ENCODE peak calls at places on chromosomes 2 and 18, in seven cellular contexts. L, V, J, B, Z, N and X are unnamed samples.

GRCh38 chr2:8456149-8457091 is 225.4 kb upstream of the ID2 start:
- DNase-seq in L (no peak), V (peak; percentile 60), J (no peak), B (no peak), Z (peak; percentile 53), N (peak; percentile 59), X (peak; percentile 51)

GRCh38 chr18:11324510-11324909 is 175.1 kb upstream of the PIEZO2 start:
- DNase-seq in L (no peak), V (no peak), J (no peak), B (no peak), Z (no peak), N (no peak), X (no peak)

GRCh38 chr18:46171331-46171730 is 67.1 kb downstream of the HAUS1 start:
- DNase-seq in L (no peak), V (no peak), J (no peak), B (no peak), Z (no peak), N (no peak), X (no peak)

GRCh38 chr18:48893061-48893558 is 57.7 kb downstream of the SMAD7 start:
- DNase-seq in L (no peak), V (no peak), J (no peak), B (no peak), Z (no peak), N (no peak), X (no peak)

GRCh38 chr2:237743561-237744269 is 54.9 kb upstream of the RBM44 start:
- DNase-seq in L (no peak), V (no peak), J (no peak), B (no peak), Z (no peak), N (no peak), X (no peak)

GRCh38 chr2:191012845-191013616 is 940 bp downstream of the STAT1 start:
- DNase-seq in L (no peak), V (no peak), J (no peak), B (no peak), Z (peak; percentile 21), N (no peak), X (peak; percentile 77)

GRCh38 chr2:231674587-231675334 is 33.6 kb upstream of the PTMA start:
- DNase-seq in L (peak; percentile 38), V (peak; percentile 87), J (no peak), B (no peak), Z (peak; percentile 93), N (peak; percentile 64), X (peak; percentile 68)

GRCh38 chr2:3253913-3254437 is 123.6 kb downstream of the EIPR1 start:
- DNase-seq in L (no peak), V (no peak), J (no peak), B (no peak), Z (no peak), N (no peak), X (no peak)

GRCh38 chr2:133264951-133265949 is 303.0 kb downstream of the NCKAP5 start:
- DNase-seq in L (no peak), V (peak; percentile 49), J (no peak), B (no peak), Z (peak; percentile 61), N (no peak), X (no peak)

GRCh38 chr2:106085441-106085911 is 108.6 kb downstream of the UXS1 start:
- DNase-seq in L (peak; percentile 44), V (no peak), J (no peak), B (no peak), Z (no peak), N (peak; percentile 73), X (peak; percentile 69)

GRCh38 chr2:171432969-171433762 is 624 bp downstream of the METTL8 start:
- DNase-seq in L (no peak), V (peak; percentile 73), J (peak; percentile 63), B (no peak), Z (peak; percentile 29), N (peak; percentile 67), X (peak; percentile 89)

GRCh38 chr2:239283288-239283945 is 117.4 kb downstream of the HDAC4 start:
- DNase-seq in L (no peak), V (no peak), J (no peak), B (peak; percentile 1), Z (no peak), N (no peak), X (no peak)

GRCh38 chr2:25981596-25982272 is 563 bp downstream of the KIF3C start:
- DNase-seq in L (no peak), V (peak; percentile 57), J (no peak), B (no peak), Z (peak; percentile 71), N (no peak), X (no peak)

GRCh38 chr2:151691621-151692020 is 42.7 kb downstream of the NEB start:
- DNase-seq in L (no peak), V (no peak), J (no peak), B (no peak), Z (no peak), N (no peak), X (no peak)

GRCh38 chr18:49677762-49678398 is 116.0 kb downstream of the LIPG start:
- DNase-seq in L (no peak), V (peak; percentile 66), J (no peak), B (no peak), Z (no peak), N (no peak), X (peak; percentile 90)

DNA sequence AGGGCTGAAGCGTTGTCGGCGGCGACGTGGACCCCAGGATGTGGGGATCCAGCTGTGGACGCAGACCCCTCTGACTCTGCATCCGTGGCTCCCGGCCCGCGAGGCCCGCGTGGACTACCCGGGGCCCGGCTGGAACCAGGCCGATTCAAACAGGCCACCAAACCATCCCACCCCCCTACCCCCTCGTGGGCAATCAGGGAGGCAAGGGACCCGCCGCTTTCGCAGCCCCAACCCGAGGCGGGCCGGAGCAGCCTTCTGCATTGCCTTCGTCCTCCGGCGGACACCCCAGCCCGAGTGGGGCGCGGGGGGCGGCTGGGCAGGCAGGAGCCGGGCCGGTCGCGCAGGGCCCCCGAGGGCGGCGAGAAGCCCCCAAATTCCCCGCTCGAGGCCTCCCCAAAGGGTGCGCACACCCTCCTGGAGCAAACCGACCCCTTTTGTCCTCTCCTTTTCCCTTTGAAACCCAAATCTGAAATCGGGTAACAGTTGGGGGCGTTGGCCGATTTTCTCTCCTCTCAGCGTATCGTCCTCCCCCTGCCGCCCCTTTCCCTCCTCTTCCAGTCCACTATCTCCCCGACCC is 7.3 kb downstream of the SP9 start:
- DNase-seq in L (no peak), V (no peak), J (no peak), B (no peak), Z (peak; percentile 68), N (peak; percentile 47), X (no peak)
- H3K4me3 ChIP-seq in L (no peak overlapping the region), V (no peak overlapping the region), J (no peak overlapping the region), B (peak overlapping the region; percentile 33), Z (peak overlapping the region; percentile 19), N (no peak overlapping the region), X (peak overlapping the region; percentile 31)

GRCh38 chr18:57923606-57924005 is 120.4 kb upstream of the NEDD4L start:
- DNase-seq in L (no peak), V (no peak), J (no peak), B (no peak), Z (no peak), N (no peak), X (no peak)
- H3K4me3 ChIP-seq in L (no peak overlapping the region), V (no peak overlapping the region), J (no peak overlapping the region), B (no peak overlapping the region), Z (no peak overlapping the region), N (no peak overlapping the region), X (no peak overlapping the region)

GRCh38 chr2:215431778-215432758 is 3.8 kb downstream of the FN1 start:
- DNase-seq in L (no peak), V (no peak), J (no peak), B (no peak), Z (no peak), N (no peak), X (no peak)

GRCh38 chr2:215430528-215431187 is 5.2 kb downstream of the FN1 start:
- DNase-seq in L (no peak), V (no peak), J (no peak), B (no peak), Z (no peak), N (no peak), X (no peak)

GRCh38 chr2:215431290-215431689 is 4.6 kb downstream of the FN1 start:
- DNase-seq in L (no peak), V (no peak), J (no peak), B (no peak), Z (no peak), N (no peak), X (no peak)

GRCh38 chr2:215434447-215435260 is 1.2 kb downstream of the FN1 start:
- DNase-seq in L (no peak), V (no peak), J (no peak), B (no peak), Z (no peak), N (no peak), X (no peak)

DNA sequence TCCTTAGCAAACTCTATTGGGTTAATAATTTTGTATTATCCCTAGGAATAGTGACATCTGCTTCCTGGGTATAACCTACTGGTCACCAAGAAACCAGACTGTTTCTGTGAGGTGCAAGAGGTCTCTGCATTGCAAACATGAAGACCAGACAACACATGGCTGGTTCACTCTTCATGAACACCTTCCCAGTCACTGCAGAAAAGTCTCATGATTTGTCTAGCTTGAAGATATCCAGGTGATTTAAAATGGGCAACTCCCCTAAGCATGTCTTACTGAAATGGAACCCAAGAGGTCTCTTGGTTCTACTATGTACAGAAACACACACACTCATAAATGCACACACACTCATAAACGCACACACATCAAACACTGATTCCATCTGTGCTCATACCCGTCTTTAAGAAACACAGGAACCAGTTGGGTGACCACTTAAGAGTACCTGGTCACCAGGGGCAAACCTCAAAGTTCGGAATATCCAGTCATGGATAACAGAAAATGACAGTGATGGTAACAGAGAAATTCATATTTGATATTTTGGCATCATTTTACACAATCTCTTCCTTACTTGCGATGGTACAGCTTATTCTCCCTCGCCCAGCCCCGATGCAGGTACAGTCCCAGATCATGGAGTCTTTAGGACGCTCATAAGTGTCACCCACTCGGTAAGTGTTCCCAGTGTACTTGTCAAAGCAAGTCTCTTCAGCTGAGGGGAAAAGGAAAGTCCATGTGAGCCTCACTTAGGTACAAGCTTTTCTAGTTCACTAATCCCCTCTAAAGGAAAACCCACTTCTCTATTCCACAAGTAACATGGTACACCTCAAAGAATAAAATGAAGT is 2.9 kb downstream of the FN1 start:
- DNase-seq in L (no peak), V (no peak), J (no peak), B (no peak), Z (no peak), N (no peak), X (no peak)
- H3K4me3 ChIP-seq in L (no peak overlapping the region), V (no peak overlapping the region), J (no peak overlapping the region), B (no peak overlapping the region), Z (no peak overlapping the region), N (no peak overlapping the region), X (no peak overlapping the region)

DNA sequence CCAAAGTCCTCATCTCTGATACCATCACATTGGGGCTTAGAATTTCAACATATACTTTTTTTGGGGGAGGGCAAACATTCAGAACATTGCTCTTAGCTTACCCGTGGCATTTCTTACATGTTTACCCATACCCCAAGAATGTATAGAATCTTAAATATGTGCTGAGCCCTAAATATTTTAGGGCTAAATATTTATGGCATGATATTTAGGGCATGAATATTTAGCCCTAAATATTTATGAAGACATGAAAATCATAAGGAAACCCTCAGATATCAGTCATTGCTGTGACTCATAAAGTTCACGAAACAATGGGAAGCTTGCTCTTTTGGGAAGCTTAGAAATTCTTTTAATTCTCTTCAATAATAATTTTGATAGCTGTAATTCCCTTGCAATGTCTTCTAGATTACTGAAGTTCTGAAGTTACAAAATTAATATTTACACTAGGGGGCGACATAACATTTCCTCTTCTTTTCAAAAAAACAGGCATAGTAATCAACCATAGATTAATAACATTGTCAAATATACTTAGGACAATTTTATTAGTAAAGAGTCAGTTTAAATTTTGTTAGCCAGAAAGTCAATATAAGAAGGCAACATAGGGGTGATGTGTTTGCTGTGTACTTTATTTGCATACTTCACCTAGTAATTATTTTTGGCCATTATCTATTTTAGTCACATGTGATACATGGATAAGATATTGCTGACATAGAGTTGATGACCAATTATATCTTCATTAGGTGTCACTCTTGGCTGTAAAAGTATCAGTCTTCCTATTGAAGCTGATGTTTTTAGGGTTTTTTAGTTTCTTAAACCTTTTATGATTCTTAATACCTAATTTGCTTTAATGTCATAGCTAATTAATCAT is 13.1 kb downstream of the ZNF804A start:
- DNase-seq in L (no peak), V (no peak), J (peak; percentile 19), B (no peak), Z (no peak), N (no peak), X (peak; percentile 29)
- H3K4me3 ChIP-seq in L (no peak overlapping the region), V (no peak overlapping the region), J (no peak overlapping the region), B (no peak overlapping the region), Z (no peak overlapping the region), N (no peak overlapping the region), X (no peak overlapping the region)